ENCODE peak calls at places on chromosomes 1 and 21, in nine cellular contexts. One of them, this sample, is unnamed. For H3K36me3, the result is how much of the 10 kb centered on the place peaks cover.

GRCh38 chr1:22412932-22413727 is 38.5 kb upstream of the ZBTB40 start:
- DNase-seq in body of pancreas: peak
- DNase-seq in thyroid gland: peak
- DNase-seq in suprapubic skin: no peak
- DNase-seq in CD8-positive, alpha-beta T cell: no peak
- DNase-seq in brain microvascular endothelial cell: peak
- DNase-seq in CD8-positive, alpha-beta memory T cell: no peak
- DNase-seq in ovary: no peak
- DNase-seq in esophagus squamous epithelium: no peak
- DNase-seq in this sample: no peak

GRCh38 chr21:42381347-42381984 is 14.4 kb downstream of the TMPRSS3 start:
- DNase-seq in body of pancreas: peak
- DNase-seq in thyroid gland: peak
- DNase-seq in suprapubic skin: no peak
- DNase-seq in CD8-positive, alpha-beta T cell: no peak
- DNase-seq in brain microvascular endothelial cell: peak
- DNase-seq in CD8-positive, alpha-beta memory T cell: no peak
- DNase-seq in ovary: no peak
- DNase-seq in esophagus squamous epithelium: no peak
- DNase-seq in this sample: peak

GRCh38 chr1:19892129-19892528 is 9.9 kb downstream of the OTUD3 start:
- DNase-seq in body of pancreas: no peak
- DNase-seq in thyroid gland: no peak
- DNase-seq in suprapubic skin: no peak
- DNase-seq in CD8-positive, alpha-beta T cell: no peak
- DNase-seq in brain microvascular endothelial cell: no peak
- DNase-seq in CD8-positive, alpha-beta memory T cell: no peak
- DNase-seq in ovary: no peak
- DNase-seq in esophagus squamous epithelium: no peak
- DNase-seq in this sample: no peak

GRCh38 chr21:19540287-19540686 is 1136.7 kb upstream of the TMPRSS15 start:
- DNase-seq in body of pancreas: no peak
- DNase-seq in thyroid gland: no peak
- DNase-seq in suprapubic skin: no peak
- DNase-seq in CD8-positive, alpha-beta T cell: no peak
- DNase-seq in brain microvascular endothelial cell: no peak
- DNase-seq in CD8-positive, alpha-beta memory T cell: no peak
- DNase-seq in ovary: no peak
- DNase-seq in esophagus squamous epithelium: no peak
- DNase-seq in this sample: no peak

GRCh38 chr1:246279402-246279801 is 227.7 kb downstream of the SMYD3 start:
- DNase-seq in body of pancreas: no peak
- DNase-seq in thyroid gland: no peak
- DNase-seq in suprapubic skin: no peak
- DNase-seq in CD8-positive, alpha-beta T cell: no peak
- DNase-seq in brain microvascular endothelial cell: no peak
- DNase-seq in CD8-positive, alpha-beta memory T cell: no peak
- DNase-seq in ovary: no peak
- DNase-seq in esophagus squamous epithelium: no peak
- DNase-seq in this sample: no peak

GRCh38 chr1:14946567-14947285 is 206.8 kb upstream of the TMEM51 start:
- DNase-seq in body of pancreas: no peak
- DNase-seq in thyroid gland: no peak
- DNase-seq in suprapubic skin: no peak
- DNase-seq in CD8-positive, alpha-beta T cell: no peak
- DNase-seq in brain microvascular endothelial cell: peak
- DNase-seq in CD8-positive, alpha-beta memory T cell: no peak
- DNase-seq in ovary: no peak
- DNase-seq in esophagus squamous epithelium: no peak
- DNase-seq in this sample: no peak

GRCh38 chr1:34272152-34272551 is 95.4 kb downstream of the C1orf94 start:
- DNase-seq in body of pancreas: no peak
- DNase-seq in thyroid gland: no peak
- DNase-seq in suprapubic skin: no peak
- DNase-seq in CD8-positive, alpha-beta T cell: no peak
- DNase-seq in brain microvascular endothelial cell: no peak
- DNase-seq in CD8-positive, alpha-beta memory T cell: no peak
- DNase-seq in ovary: no peak
- DNase-seq in esophagus squamous epithelium: no peak
- DNase-seq in this sample: no peak

GRCh38 chr1:81513796-81514354 is 286.9 kb upstream of the ADGRL2 start:
- DNase-seq in body of pancreas: no peak
- DNase-seq in thyroid gland: no peak
- DNase-seq in suprapubic skin: no peak
- DNase-seq in CD8-positive, alpha-beta T cell: no peak
- DNase-seq in brain microvascular endothelial cell: no peak
- DNase-seq in CD8-positive, alpha-beta memory T cell: no peak
- DNase-seq in ovary: no peak
- DNase-seq in esophagus squamous epithelium: no peak
- DNase-seq in this sample: no peak

GRCh38 chr1:20601123-20601825 is 12.4 kb downstream of the CDA start:
- DNase-seq in body of pancreas: no peak
- DNase-seq in thyroid gland: no peak
- DNase-seq in suprapubic skin: no peak
- DNase-seq in CD8-positive, alpha-beta T cell: no peak
- DNase-seq in brain microvascular endothelial cell: peak
- DNase-seq in CD8-positive, alpha-beta memory T cell: no peak
- DNase-seq in ovary: no peak
- DNase-seq in esophagus squamous epithelium: no peak
- DNase-seq in this sample: peak

GRCh38 chr1:210700511-210700910 is 371.8 kb downstream of the HHAT start:
- DNase-seq in body of pancreas: no peak
- DNase-seq in thyroid gland: no peak
- DNase-seq in suprapubic skin: no peak
- DNase-seq in CD8-positive, alpha-beta T cell: no peak
- DNase-seq in brain microvascular endothelial cell: no peak
- DNase-seq in CD8-positive, alpha-beta memory T cell: no peak
- DNase-seq in ovary: no peak
- DNase-seq in esophagus squamous epithelium: no peak
- DNase-seq in this sample: no peak

GRCh38 chr1:3255680-3256079 is 186.7 kb downstream of the PRDM16 start:
- DNase-seq in body of pancreas: no peak
- DNase-seq in thyroid gland: no peak
- DNase-seq in suprapubic skin: no peak
- DNase-seq in CD8-positive, alpha-beta T cell: no peak
- DNase-seq in brain microvascular endothelial cell: no peak
- DNase-seq in CD8-positive, alpha-beta memory T cell: no peak
- DNase-seq in ovary: no peak
- DNase-seq in esophagus squamous epithelium: no peak
- DNase-seq in this sample: no peak

GRCh38 chr1:16468558-16468957 is 28.0 kb downstream of the NECAP2 start:
- DNase-seq in body of pancreas: no peak
- DNase-seq in thyroid gland: no peak
- DNase-seq in suprapubic skin: no peak
- DNase-seq in CD8-positive, alpha-beta T cell: no peak
- DNase-seq in brain microvascular endothelial cell: no peak
- DNase-seq in CD8-positive, alpha-beta memory T cell: no peak
- DNase-seq in ovary: no peak
- DNase-seq in esophagus squamous epithelium: no peak
- DNase-seq in this sample: no peak

GRCh38 chr1:156368889-156369684 is at the start of gene RHBG:
- DNase-seq in body of pancreas: peak
- DNase-seq in thyroid gland: peak
- DNase-seq in suprapubic skin: no peak
- DNase-seq in CD8-positive, alpha-beta T cell: no peak
- DNase-seq in brain microvascular endothelial cell: no peak
- DNase-seq in CD8-positive, alpha-beta memory T cell: no peak
- DNase-seq in ovary: peak
- DNase-seq in esophagus squamous epithelium: no peak
- DNase-seq in this sample: peak

GRCh38 chr1:65001238-65001792 is 35.0 kb upstream of the JAK1 start:
- DNase-seq in body of pancreas: peak
- DNase-seq in thyroid gland: peak
- DNase-seq in suprapubic skin: peak
- DNase-seq in CD8-positive, alpha-beta T cell: peak
- DNase-seq in brain microvascular endothelial cell: peak
- DNase-seq in CD8-positive, alpha-beta memory T cell: peak
- DNase-seq in ovary: peak
- DNase-seq in esophagus squamous epithelium: peak
- DNase-seq in this sample: peak

GRCh38 chr1:109821831-109822745 is 58.4 kb upstream of the EPS8L3 start:
- DNase-seq in body of pancreas: no peak
- DNase-seq in thyroid gland: no peak
- DNase-seq in suprapubic skin: peak
- DNase-seq in CD8-positive, alpha-beta T cell: no peak
- DNase-seq in brain microvascular endothelial cell: peak
- DNase-seq in CD8-positive, alpha-beta memory T cell: no peak
- DNase-seq in ovary: no peak
- DNase-seq in esophagus squamous epithelium: no peak
- DNase-seq in this sample: no peak

DNA sequence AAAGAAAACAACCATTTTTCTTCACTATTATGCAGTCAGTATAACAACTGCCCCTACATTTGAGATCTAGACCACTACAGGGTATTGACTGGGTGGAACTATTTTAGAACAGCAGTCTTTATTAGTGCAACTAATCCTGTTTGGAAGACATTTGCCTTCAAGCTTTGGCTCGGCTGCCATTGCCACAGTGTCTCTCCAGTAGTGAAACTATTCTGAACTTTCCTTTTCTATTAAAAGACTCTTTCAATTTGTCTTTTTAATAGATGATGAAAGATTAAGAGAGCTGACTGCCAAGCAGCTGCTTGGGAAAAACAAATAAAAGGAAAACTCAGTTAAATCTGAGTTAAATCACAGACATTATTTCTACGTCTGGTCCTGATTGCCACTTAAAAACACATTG is 49.3 kb downstream of the LPGAT1 start:
- DNase-seq in body of pancreas: no peak
- DNase-seq in thyroid gland: no peak
- DNase-seq in suprapubic skin: no peak
- DNase-seq in CD8-positive, alpha-beta T cell: no peak
- DNase-seq in brain microvascular endothelial cell: no peak
- DNase-seq in CD8-positive, alpha-beta memory T cell: no peak
- DNase-seq in ovary: no peak
- DNase-seq in esophagus squamous epithelium: no peak
- DNase-seq in this sample: no peak
- H3K36me3 ChIP-seq in body of pancreas: under half
- H3K36me3 ChIP-seq in thyroid gland: under half
- H3K36me3 ChIP-seq in suprapubic skin: under half
- H3K36me3 ChIP-seq in CD8-positive, alpha-beta T cell: under half
- H3K36me3 ChIP-seq in brain microvascular endothelial cell: under half
- H3K36me3 ChIP-seq in CD8-positive, alpha-beta memory T cell: under half
- H3K36me3 ChIP-seq in ovary: under half
- H3K36me3 ChIP-seq in esophagus squamous epithelium: under half
- H3K36me3 ChIP-seq in this sample: under half

GRCh38 chr1:36522461-36523229 is 39.9 kb upstream of the CSF3R start:
- DNase-seq in body of pancreas: no peak
- DNase-seq in thyroid gland: no peak
- DNase-seq in suprapubic skin: no peak
- DNase-seq in CD8-positive, alpha-beta T cell: no peak
- DNase-seq in brain microvascular endothelial cell: no peak
- DNase-seq in CD8-positive, alpha-beta memory T cell: no peak
- DNase-seq in ovary: no peak
- DNase-seq in esophagus squamous epithelium: no peak
- DNase-seq in this sample: no peak
- H3K36me3 ChIP-seq in body of pancreas: under half
- H3K36me3 ChIP-seq in thyroid gland: under half
- H3K36me3 ChIP-seq in suprapubic skin: under half
- H3K36me3 ChIP-seq in CD8-positive, alpha-beta T cell: under half
- H3K36me3 ChIP-seq in brain microvascular endothelial cell: under half
- H3K36me3 ChIP-seq in CD8-positive, alpha-beta memory T cell: under half
- H3K36me3 ChIP-seq in ovary: under half
- H3K36me3 ChIP-seq in esophagus squamous epithelium: under half
- H3K36me3 ChIP-seq in this sample: under half

DNA sequence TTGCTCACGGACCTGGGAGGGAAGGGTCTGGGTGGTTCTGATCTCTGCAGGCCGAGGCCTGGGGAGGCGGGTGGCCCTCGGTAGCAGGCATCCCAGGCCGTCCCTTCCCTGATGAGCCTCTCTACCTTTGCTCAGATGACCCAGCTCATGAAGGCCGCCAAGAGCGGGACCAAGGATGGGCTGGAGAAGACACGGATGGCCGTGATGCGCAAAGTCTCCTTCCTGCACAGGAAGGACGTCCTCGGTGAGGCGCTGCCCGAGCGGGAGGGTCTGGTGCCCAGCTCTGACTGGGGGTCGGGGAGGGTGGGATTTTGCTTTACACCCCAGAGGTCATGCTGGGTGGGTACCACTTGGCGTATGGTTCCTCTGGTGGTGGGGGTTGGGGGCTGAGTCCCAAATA is 76.5 kb downstream of the ARHGEF10L start:
- DNase-seq in body of pancreas: no peak
- DNase-seq in thyroid gland: no peak
- DNase-seq in suprapubic skin: no peak
- DNase-seq in CD8-positive, alpha-beta T cell: no peak
- DNase-seq in brain microvascular endothelial cell: no peak
- DNase-seq in CD8-positive, alpha-beta memory T cell: no peak
- DNase-seq in ovary: no peak
- DNase-seq in esophagus squamous epithelium: no peak
- DNase-seq in this sample: no peak
- H3K36me3 ChIP-seq in body of pancreas: under half
- H3K36me3 ChIP-seq in thyroid gland: under half
- H3K36me3 ChIP-seq in suprapubic skin: under half
- H3K36me3 ChIP-seq in CD8-positive, alpha-beta T cell: under half
- H3K36me3 ChIP-seq in brain microvascular endothelial cell: under half
- H3K36me3 ChIP-seq in CD8-positive, alpha-beta memory T cell: under half
- H3K36me3 ChIP-seq in ovary: under half
- H3K36me3 ChIP-seq in esophagus squamous epithelium: half or more
- H3K36me3 ChIP-seq in this sample: under half

GRCh38 chr1:154264454-154264853 is 8.0 kb upstream of the HAX1 start:
- DNase-seq in body of pancreas: no peak
- DNase-seq in thyroid gland: no peak
- DNase-seq in suprapubic skin: no peak
- DNase-seq in CD8-positive, alpha-beta T cell: no peak
- DNase-seq in brain microvascular endothelial cell: no peak
- DNase-seq in CD8-positive, alpha-beta memory T cell: no peak
- DNase-seq in ovary: no peak
- DNase-seq in esophagus squamous epithelium: no peak
- DNase-seq in this sample: no peak

GRCh38 chr1:154263465-154264332 is 8.7 kb upstream of the HAX1 start:
- DNase-seq in body of pancreas: no peak
- DNase-seq in thyroid gland: no peak
- DNase-seq in suprapubic skin: no peak
- DNase-seq in CD8-positive, alpha-beta T cell: no peak
- DNase-seq in brain microvascular endothelial cell: peak
- DNase-seq in CD8-positive, alpha-beta memory T cell: no peak
- DNase-seq in ovary: no peak
- DNase-seq in esophagus squamous epithelium: no peak
- DNase-seq in this sample: no peak

GRCh38 chr1:154258784-154259183 is 13.6 kb upstream of the HAX1 start:
- DNase-seq in body of pancreas: no peak
- DNase-seq in thyroid gland: no peak
- DNase-seq in suprapubic skin: no peak
- DNase-seq in CD8-positive, alpha-beta T cell: no peak
- DNase-seq in brain microvascular endothelial cell: no peak
- DNase-seq in CD8-positive, alpha-beta memory T cell: no peak
- DNase-seq in ovary: no peak
- DNase-seq in esophagus squamous epithelium: no peak
- DNase-seq in this sample: no peak

GRCh38 chr1:154256666-154257065 is 15.8 kb upstream of the HAX1 start:
- DNase-seq in body of pancreas: no peak
- DNase-seq in thyroid gland: no peak
- DNase-seq in suprapubic skin: no peak
- DNase-seq in CD8-positive, alpha-beta T cell: no peak
- DNase-seq in brain microvascular endothelial cell: no peak
- DNase-seq in CD8-positive, alpha-beta memory T cell: no peak
- DNase-seq in ovary: no peak
- DNase-seq in esophagus squamous epithelium: no peak
- DNase-seq in this sample: no peak

DNA sequence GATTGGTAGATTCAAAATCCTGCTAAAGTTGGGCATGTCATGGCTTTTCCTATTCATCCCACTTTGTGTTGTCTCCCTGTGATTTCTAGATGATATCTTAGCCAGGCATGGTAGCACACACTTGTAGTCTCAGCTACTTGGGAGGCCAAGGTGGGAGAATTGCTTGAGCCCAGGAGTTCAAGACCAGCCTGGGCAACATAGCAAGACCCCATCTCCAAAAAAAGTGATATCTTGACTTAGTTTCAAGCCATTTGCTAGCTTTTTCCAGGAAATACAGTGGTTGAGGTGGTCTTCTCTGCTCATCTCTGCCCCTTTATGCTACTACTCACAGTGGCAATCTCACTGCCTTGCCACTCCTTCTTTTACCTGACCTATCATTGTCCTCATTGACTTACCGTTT is 12.3 kb upstream of the HAX1 start:
- DNase-seq in body of pancreas: no peak
- DNase-seq in thyroid gland: no peak
- DNase-seq in suprapubic skin: no peak
- DNase-seq in CD8-positive, alpha-beta T cell: no peak
- DNase-seq in brain microvascular endothelial cell: no peak
- DNase-seq in CD8-positive, alpha-beta memory T cell: no peak
- DNase-seq in ovary: no peak
- DNase-seq in esophagus squamous epithelium: no peak
- DNase-seq in this sample: no peak
- H3K36me3 ChIP-seq in body of pancreas: half or more
- H3K36me3 ChIP-seq in thyroid gland: half or more
- H3K36me3 ChIP-seq in suprapubic skin: half or more
- H3K36me3 ChIP-seq in CD8-positive, alpha-beta T cell: half or more
- H3K36me3 ChIP-seq in brain microvascular endothelial cell: half or more
- H3K36me3 ChIP-seq in CD8-positive, alpha-beta memory T cell: half or more
- H3K36me3 ChIP-seq in ovary: under half
- H3K36me3 ChIP-seq in esophagus squamous epithelium: half or more
- H3K36me3 ChIP-seq in this sample: under half

This sample was measured in testis.